ENCODE peak calls at places on chromosomes 7 and 10, in six cellular contexts. O, W, V, G, C and B are unnamed samples.

GRCh38 chr7:295155-296154 is 5.5 kb downstream of the FOXL3 start:
- DNase-seq in O (no peak), W (no peak), V (no peak), G (peak), C (no peak), B (no peak)

GRCh38 chr10:131882151-131882550 is 18.7 kb upstream of the PPP2R2D start:
- DNase-seq in O (no peak), W (no peak), V (no peak), G (no peak), C (no peak), B (no peak)

GRCh38 chr10:8036521-8037198 is 17.8 kb upstream of the GATA3 start:
- DNase-seq in O (no peak), W (no peak), V (no peak), G (peak), C (no peak), B (peak)

GRCh38 chr7:1936531-1937251 is 266.6 kb downstream of the ELFN1 start:
- DNase-seq in O (no peak), W (no peak), V (no peak), G (no peak), C (no peak), B (no peak)

GRCh38 chr10:88926484-88927249 is 25.9 kb downstream of the ACTA2 start:
- DNase-seq in O (no peak), W (no peak), V (no peak), G (no peak), C (no peak), B (no peak)

GRCh38 chr10:67211680-67212079 is 285.8 kb downstream of the LRRTM3 start:
- DNase-seq in O (no peak), W (no peak), V (no peak), G (no peak), C (no peak), B (no peak)

GRCh38 chr10:34655286-34656170 is 159.6 kb downstream of the PARD3 start:
- DNase-seq in O (peak), W (no peak), V (peak), G (peak), C (peak), B (peak)

GRCh38 chr10:21173433-21173963 is 276.4 kb upstream of the NEBL start:
- DNase-seq in O (peak), W (no peak), V (no peak), G (peak), C (no peak), B (no peak)

GRCh38 chr7:80453699-80454340 is 58.0 kb downstream of the GNAT3 start:
- DNase-seq in O (peak), W (no peak), V (no peak), G (no peak), C (no peak), B (peak)

GRCh38 chr7:127937066-127937680 is 94.1 kb downstream of the LRRC4 start:
- DNase-seq in O (no peak), W (no peak), V (no peak), G (no peak), C (no peak), B (no peak)

GRCh38 chr7:127935847-127936376 is 95.3 kb downstream of the LRRC4 start:
- DNase-seq in O (no peak), W (no peak), V (peak), G (no peak), C (no peak), B (no peak)

GRCh38 chr7:127941471-127941870 is 89.8 kb downstream of the LRRC4 start:
- DNase-seq in O (no peak), W (no peak), V (no peak), G (no peak), C (no peak), B (no peak)

GRCh38 chr7:127940365-127941160 is 90.7 kb downstream of the LRRC4 start:
- DNase-seq in O (no peak), W (no peak), V (no peak), G (no peak), C (no peak), B (no peak)

GRCh38 chr7:127938588-127938987 is 92.6 kb downstream of the LRRC4 start:
- DNase-seq in O (peak), W (no peak), V (no peak), G (no peak), C (no peak), B (no peak)
- TF ChIP-seq CTCF in O (no peak), W (no peak), V (no peak), G (no peak), C (no peak), B (peak)

GRCh38 chr10:77711683-77712049 is 74.1 kb upstream of the KCNMA1 start:
- DNase-seq in O (no peak), W (no peak), V (no peak), G (no peak), C (no peak), B (no peak)
- TF ChIP-seq CTCF in O (no peak), W (no peak), V (no peak), G (no peak), C (no peak), B (peak)

GRCh38 chr10:71683301-71683700 is 36.3 kb downstream of the C10orf105 start:
- DNase-seq in O (no peak), W (no peak), V (no peak), G (no peak), C (no peak), B (no peak)

GRCh38 chr10:71685554-71686202 is 33.9 kb downstream of the C10orf105 start:
- DNase-seq in O (no peak), W (no peak), V (peak), G (no peak), C (no peak), B (no peak)

GRCh38 chr10:71687077-71687476 is 32.5 kb downstream of the C10orf105 start:
- DNase-seq in O (no peak), W (no peak), V (no peak), G (no peak), C (no peak), B (no peak)

GRCh38 chr10:71681977-71682376 is 37.6 kb downstream of the C10orf105 start:
- DNase-seq in O (no peak), W (no peak), V (no peak), G (no peak), C (no peak), B (no peak)

DNA sequence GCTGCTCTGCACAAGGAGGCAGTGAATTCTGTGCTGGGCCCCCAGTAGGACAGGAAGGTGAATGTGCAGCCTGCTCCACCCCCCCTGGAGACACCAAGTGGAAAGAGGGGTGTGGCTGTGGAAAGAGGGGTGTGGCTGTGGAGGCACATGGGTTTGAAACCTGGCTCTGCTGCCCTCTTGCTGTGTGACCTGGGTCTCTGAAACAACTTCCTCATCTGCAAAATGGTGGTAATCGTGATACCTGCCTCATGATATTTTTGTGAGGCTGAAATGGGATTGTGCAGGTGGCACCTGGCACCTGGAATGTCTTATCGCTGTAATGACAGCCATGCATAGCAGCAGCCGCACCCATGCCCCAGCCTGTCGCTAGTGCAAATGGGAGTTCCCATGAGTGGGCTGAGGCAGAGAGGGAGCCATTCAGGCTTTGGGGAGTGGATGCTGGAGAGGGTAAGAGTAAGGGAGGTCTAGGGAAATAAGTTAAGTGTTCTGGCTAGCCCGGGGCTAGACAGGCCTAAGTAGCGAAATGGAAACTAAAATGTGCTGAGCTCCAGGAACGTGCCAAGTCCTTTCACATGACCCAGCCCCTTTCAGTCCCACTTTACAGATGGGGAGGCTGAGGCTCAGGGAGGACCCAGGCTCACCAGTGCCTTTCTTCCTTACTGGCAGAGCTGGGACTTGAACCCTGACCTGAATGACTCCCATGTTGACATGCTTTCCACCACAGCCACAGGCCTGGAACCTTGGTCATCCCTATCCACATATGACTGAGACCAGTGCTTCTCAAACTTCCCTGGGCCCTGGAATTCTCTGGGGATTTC is 35.0 kb downstream of the C10orf105 start:
- DNase-seq in O (no peak), W (no peak), V (no peak), G (peak), C (no peak), B (no peak)
- TF ChIP-seq CTCF in O (no peak), W (no peak), V (no peak), G (peak), C (no peak), B (no peak)

GRCh38 chr7:115676080-115676479 is 354.5 kb downstream of the TFEC start:
- DNase-seq in O (peak), W (no peak), V (no peak), G (no peak), C (no peak), B (no peak)
- TF ChIP-seq CTCF in O (peak), W (no peak), V (no peak), G (no peak), C (no peak), B (no peak)

GRCh38 chr7:149320313-149321124 is 58.5 kb downstream of the ZNF783 start:
- DNase-seq in O (no peak), W (no peak), V (no peak), G (no peak), C (no peak), B (no peak)

GRCh38 chr7:149316606-149317005 is 54.6 kb downstream of the ZNF783 start:
- DNase-seq in O (no peak), W (no peak), V (no peak), G (no peak), C (no peak), B (no peak)

GRCh38 chr7:149319376-149319775 is 57.4 kb downstream of the ZNF783 start:
- DNase-seq in O (no peak), W (no peak), V (no peak), G (no peak), C (no peak), B (no peak)

GRCh38 chr7:149321978-149322541 is 60.1 kb downstream of the ZNF783 start:
- DNase-seq in O (no peak), W (no peak), V (no peak), G (no peak), C (no peak), B (peak)

DNA sequence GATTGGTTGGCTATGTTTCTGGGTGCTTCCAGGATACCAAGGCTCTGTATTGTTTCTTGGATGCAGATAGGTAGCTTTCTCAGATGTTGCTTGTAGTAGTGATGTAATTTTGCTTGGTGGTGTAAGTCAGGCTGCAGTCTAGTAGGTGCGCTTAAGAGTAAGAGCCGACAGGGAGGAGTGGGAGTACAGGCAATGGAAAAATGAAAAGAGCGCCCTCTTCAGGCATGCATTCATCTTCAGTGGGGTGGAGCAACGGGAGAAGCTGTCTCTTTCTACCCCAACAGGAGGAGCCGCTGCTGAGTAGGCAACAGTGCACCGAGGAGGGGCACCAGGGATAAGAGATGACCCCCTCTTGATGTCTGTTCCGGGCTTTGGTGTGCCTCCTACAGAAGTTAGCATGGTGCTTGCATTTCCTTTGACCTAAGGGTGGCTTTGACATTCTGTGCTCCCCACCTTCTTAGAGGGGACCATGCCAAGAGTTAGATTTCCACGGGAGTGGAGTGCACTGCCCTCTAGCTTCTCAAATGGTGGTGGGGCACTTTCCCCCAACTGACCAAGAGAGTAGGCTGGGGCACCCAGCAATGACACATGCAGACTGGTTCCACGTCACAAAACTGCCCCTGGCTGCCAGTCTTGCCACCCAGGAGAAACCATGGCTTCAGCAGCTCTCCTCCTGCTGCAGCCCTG is 56.1 kb downstream of the ZNF783 start:
- DNase-seq in O (no peak), W (no peak), V (no peak), G (peak), C (no peak), B (peak)
- TF ChIP-seq CTCF in O (no peak), W (no peak), V (no peak), G (peak), C (no peak), B (no peak)